ENCODE peak calls at places on chromosomes 6 and 20, in seven cellular contexts. T is sigmoid colon, W is A673, Y is aorta, C is osteoblast, O is tibial artery, X is right atrium auricular region. R is an unnamed sample. For H3K4me1 and H3K27me3, the result is how much of the 10 kb centered on the place peaks cover.

GRCh38 chr20:872855-873520 is 39.5 kb downstream of the FAM110A start:
- DNase-seq in Y (no peak), W (no peak), X (no peak), T (no peak), C (no peak), O (no peak), R (peak)

GRCh38 chr6:22756365-22756764 is 187.0 kb downstream of the HDGFL1 start:
- DNase-seq in Y (no peak), T (no peak), C (no peak), X (no peak), O (no peak), W (no peak), R (no peak)

GRCh38 chr20:25294459-25295385 is 46.8 kb downstream of the PYGB start:
- DNase-seq in W (peak), Y (no peak), X (no peak), T (no peak), C (peak), O (peak), R (peak)

GRCh38 chr6:134307074-134307473 is 10.8 kb downstream of the SGK1 start:
- DNase-seq in X (no peak), Y (no peak), C (no peak), O (no peak), T (no peak), W (no peak), R (peak)

GRCh38 chr6:26045046-26045938 is 41.9 kb upstream of the HFE start:
- DNase-seq in C (peak), O (peak), T (peak), X (peak), Y (peak), W (peak), R (no peak)

GRCh38 chr20:33733654-33734576 is 2.1 kb downstream of the ZNF341 start:
- DNase-seq in O (no peak), C (peak), W (peak), X (peak), Y (no peak), T (peak), R (peak)

GRCh38 chr20:42678895-42679294 is 510.8 kb downstream of the PTPRT start:
- DNase-seq in C (no peak), O (no peak), W (peak), T (no peak), Y (no peak), X (no peak), R (no peak)

GRCh38 chr20:62822788-62823651 is 6.2 kb downstream of the COL9A3 start:
- DNase-seq in Y (no peak), W (peak), T (no peak), O (no peak), X (no peak), C (peak), R (no peak)

GRCh38 chr20:5024982-5025381 is 23.7 kb upstream of the SLC23A2 start:
- DNase-seq in O (no peak), X (no peak), T (no peak), Y (peak), W (no peak), C (no peak), R (no peak)

GRCh38 chr20:15848126-15848525 is 725.1 kb downstream of the KIF16B start:
- DNase-seq in W (no peak), Y (no peak), X (no peak), C (no peak), O (no peak), T (no peak), R (no peak)

GRCh38 chr6:168035661-168036616 is 38.5 kb downstream of the KIF25 start:
- DNase-seq in W (peak), Y (no peak), C (peak), O (no peak), T (no peak), X (no peak), R (no peak)

GRCh38 chr20:10622657-10623418 is 51.0 kb downstream of the JAG1 start:
- DNase-seq in Y (no peak), T (peak), O (peak), C (peak), X (peak), W (no peak), R (peak)

GRCh38 chr6:98836025-98836961 is 1.9 kb downstream of the POU3F2 start:
- DNase-seq in T (no peak), X (no peak), C (peak), O (no peak), Y (no peak), W (peak), R (no peak)

GRCh38 chr20:17710379-17711305 is 10.9 kb downstream of the BANF2 start:
- DNase-seq in W (no peak), C (no peak), Y (no peak), O (no peak), X (no peak), T (no peak), R (peak)

GRCh38 chr6:166257911-166258318 is 50.3 kb downstream of the PRR18 start:
- DNase-seq in T (no peak), Y (no peak), C (no peak), W (no peak), O (no peak), X (no peak), R (no peak)

GRCh38 chr6:170257376-170257775 is 33.5 kb downstream of the DLL1 start:
- DNase-seq in X (no peak), T (peak), C (no peak), O (no peak), W (no peak), Y (peak), R (no peak)

GRCh38 chr6:143052282-143052681 is 8.4 kb upstream of the AIG1 start:
- DNase-seq in C (no peak), T (no peak), O (no peak), X (no peak), Y (no peak), W (no peak), R (no peak)

GRCh38 chr6:155946860-155947259 is 491.2 kb upstream of the NOX3 start:
- DNase-seq in T (no peak), C (no peak), W (no peak), Y (no peak), X (no peak), O (no peak), R (no peak)

GRCh38 chr6:44475417-44475778 is 87.9 kb downstream of the CDC5L start:
- DNase-seq in Y (no peak), W (no peak), C (peak), T (no peak), O (no peak), X (no peak), R (no peak)

GRCh38 chr6:136382676-136383075 is 93.0 kb upstream of the BCLAF1 start:
- DNase-seq in O (no peak), Y (no peak), T (no peak), C (no peak), X (no peak), W (no peak), R (no peak)
- H3K4me1 ChIP-seq in O (under half), Y (under half), T (under half), C (under half), X (under half), W (under half), R (under half)

GRCh38 chr20:38900606-38901005 is 25.6 kb upstream of the FAM83D start:
- DNase-seq in O (no peak), Y (no peak), C (no peak), W (no peak), T (no peak), X (no peak), R (no peak)
- H3K27me3 ChIP-seq in O (under half), Y (under half), C (under half), W (half or more), T (under half), X (under half), R (under half)

GRCh38 chr6:105279463-105279862 is 99.6 kb upstream of the POPDC3 start:
- DNase-seq in W (no peak), Y (no peak), X (no peak), C (no peak), T (no peak), O (no peak), R (no peak)

GRCh38 chr6:105276374-105276773 is 96.6 kb upstream of the POPDC3 start:
- DNase-seq in T (no peak), C (no peak), O (no peak), Y (no peak), W (no peak), X (no peak), R (no peak)

GRCh38 chr6:105278035-105278434 is 98.2 kb upstream of the POPDC3 start:
- DNase-seq in O (no peak), T (no peak), C (no peak), Y (no peak), W (no peak), X (no peak), R (no peak)

GRCh38 chr6:105280033-105280432 is 100.2 kb upstream of the POPDC3 start:
- DNase-seq in W (no peak), X (no peak), Y (no peak), C (no peak), O (no peak), T (no peak), R (no peak)

DNA sequence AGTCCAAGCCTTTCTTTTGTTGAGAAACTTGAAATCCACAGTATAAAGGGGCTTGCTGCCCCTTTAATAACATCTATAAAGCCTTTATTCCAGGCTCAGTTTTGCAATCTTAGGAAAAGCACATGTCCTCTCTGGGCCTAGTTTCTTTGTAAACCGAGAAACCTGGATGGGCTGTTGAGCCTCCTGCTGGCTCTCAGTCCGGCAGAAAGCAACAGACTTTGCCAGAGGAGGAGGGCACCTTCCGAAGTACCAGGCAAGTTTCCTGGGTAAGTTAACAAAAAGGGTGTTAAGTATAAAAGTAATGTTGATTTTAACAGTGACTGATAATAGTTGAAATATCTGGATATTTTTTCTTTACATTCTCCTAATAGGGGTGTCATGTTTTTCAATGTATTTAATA is 99.0 kb upstream of the POPDC3 start:
- DNase-seq in C (no peak), O (no peak), Y (no peak), T (no peak), X (no peak), W (no peak), R (no peak)
- H3K4me1 ChIP-seq in C (under half), O (under half), Y (under half), T (under half), X (under half), W (under half), R (under half)

DNA sequence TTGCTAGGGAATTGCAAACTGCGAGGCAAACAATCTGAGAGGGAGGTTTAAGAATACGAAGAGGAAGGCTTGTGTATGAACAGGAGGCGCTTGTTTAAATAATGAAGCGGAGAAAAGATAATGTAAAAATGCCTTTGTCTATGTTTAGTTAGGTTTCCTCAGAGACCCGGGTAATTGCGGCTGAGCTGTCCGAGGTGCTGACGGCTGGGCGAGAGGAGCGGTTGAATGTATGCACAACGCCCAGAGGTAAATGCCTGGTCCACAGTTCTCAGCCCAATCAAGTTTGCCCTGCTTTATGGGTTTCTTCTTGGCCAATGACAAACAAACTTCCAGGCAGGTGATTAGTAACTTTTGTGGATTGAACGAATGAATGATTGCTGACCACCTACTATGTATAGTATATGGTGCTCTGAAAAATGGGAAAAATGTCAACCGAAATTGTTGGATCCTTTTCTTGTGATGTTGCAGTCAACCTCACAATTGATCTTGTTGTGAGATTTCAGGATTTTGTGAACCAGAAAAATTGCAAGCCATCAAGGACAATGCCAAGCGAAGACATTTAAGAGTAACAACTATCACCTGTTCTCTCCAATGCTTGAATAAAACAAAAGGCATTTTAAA is 38.3 kb upstream of the SLC32A1 start:
- DNase-seq in C (no peak), X (no peak), T (no peak), O (no peak), Y (no peak), W (peak), R (peak)
- H3K27me3 ChIP-seq in C (under half), X (under half), T (under half), O (under half), Y (under half), W (under half), R (under half)

DNA sequence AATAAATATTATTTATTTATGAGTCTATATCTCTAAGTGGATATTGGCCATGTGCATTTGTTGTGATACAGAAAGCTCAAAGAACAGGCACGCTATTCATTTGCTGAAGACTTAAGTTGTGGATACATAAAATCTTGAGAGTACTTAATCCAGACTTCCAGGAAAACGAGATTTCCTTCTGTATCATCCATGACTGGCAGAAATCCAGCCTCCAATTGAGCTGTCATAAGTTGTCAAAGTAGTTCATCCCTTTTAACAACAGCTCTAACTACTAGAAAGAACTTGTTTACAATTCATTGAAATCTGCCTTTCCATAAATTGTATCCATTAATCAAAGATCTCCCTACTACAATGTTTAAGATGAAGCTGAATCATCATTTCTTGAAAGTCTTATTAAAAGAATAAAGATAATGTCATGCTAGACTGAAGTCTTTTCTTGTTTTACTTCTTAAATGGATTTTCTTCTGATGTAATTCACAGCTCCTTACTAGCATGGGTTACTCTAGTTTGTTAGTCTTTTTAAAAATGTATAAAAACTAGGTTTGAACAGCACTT is 447.3 kb upstream of the CITED2 start:
- DNase-seq in T (no peak), C (no peak), W (peak), X (no peak), O (no peak), Y (no peak), R (no peak)
- H3K4me1 ChIP-seq in T (under half), C (under half), W (under half), X (under half), O (under half), Y (under half), R (under half)

GRCh38 chr6:149940673-149940984 is 1.2 kb upstream of the ULBP2 start:
- DNase-seq in X (peak), T (no peak), Y (no peak), W (no peak), O (no peak), C (no peak), R (no peak)
- H3K27me3 ChIP-seq in X (under half), T (half or more), Y (under half), W (under half), O (under half), C (under half), R (half or more)

GRCh38 chr20:45340951-45341350 is 7.3 kb downstream of the SDC4 start:
- DNase-seq in C (no peak), W (no peak), X (no peak), O (no peak), Y (no peak), T (no peak), R (peak)

GRCh38 chr20:45342863-45343444 is 5.3 kb downstream of the SDC4 start:
- DNase-seq in T (no peak), Y (no peak), X (no peak), O (no peak), W (no peak), C (no peak), R (no peak)

GRCh38 chr20:45341579-45341938 is 6.7 kb downstream of the SDC4 start:
- DNase-seq in Y (no peak), W (no peak), X (no peak), O (no peak), T (no peak), C (no peak), R (no peak)

GRCh38 chr20:45343445-45343866 is 4.8 kb downstream of the SDC4 start:
- DNase-seq in T (no peak), O (no peak), W (no peak), Y (no peak), X (no peak), C (no peak), R (no peak)

GRCh38 chr20:45341939-45342862 is 6.0 kb downstream of the SDC4 start:
- DNase-seq in Y (peak), X (peak), C (no peak), O (peak), T (peak), W (no peak), R (peak)
- H3K4me1 ChIP-seq in Y (under half), X (half or more), C (half or more), O (under half), T (under half), W (under half), R (half or more)

R was measured in cardiac muscle cell.